ENCODE peak calls at places on chromosomes 16 and 17, in six cellular contexts. U is CD4-positive, alpha-beta T cell; B is effector memory CD8-positive, alpha-beta T cell; N is NCI-H2081; M is NCI-H1092; V is stimulated activated CD4-positive, alpha-beta T cell treated with anti-CD3 and anti-CD28 coated beads, TNF-alpha, amount 100 ng/mL, for 1 hour. G is an unnamed sample.

GRCh38 chr17:73265646-73266640 is 4.3 kb upstream of the CPSF4L start:
- DNase-seq in U (no peak), B (no peak), N (no peak), M (no peak), V (no peak), G (no peak)

GRCh38 chr16:66524601-66525164 is 25.2 kb downstream of the TK2 start:
- DNase-seq in U (no peak), B (no peak), N (no peak), M (no peak), V (no peak), G (no peak)

GRCh38 chr17:43360376-43360738 is 38.4 kb upstream of the ARL4D start:
- DNase-seq in U (peak), B (peak), N (peak), M (peak), V (peak), G (no peak)

GRCh38 chr17:68288375-68288774 is 2.6 kb downstream of the SLC16A6 start:
- DNase-seq in U (no peak), B (no peak), N (no peak), M (no peak), V (no peak), G (no peak)

GRCh38 chr17:71224824-71225575 is 895.8 kb upstream of the SOX9 start:
- DNase-seq in U (no peak), B (no peak), N (peak), M (peak), V (no peak), G (no peak)

GRCh38 chr16:83969771-83970429 is 1.9 kb downstream of the NECAB2 start:
- DNase-seq in U (no peak), B (no peak), N (no peak), M (no peak), V (no peak), G (no peak)

GRCh38 chr16:53773150-53773846 is 69.3 kb downstream of the FTO start:
- DNase-seq in U (no peak), B (no peak), N (peak), M (peak), V (no peak), G (peak)

GRCh38 chr17:29891131-29891530 is 38.9 kb downstream of the SSH2 start:
- DNase-seq in U (no peak), B (no peak), N (no peak), M (no peak), V (no peak), G (no peak)

G was measured in SK-N-DZ.